ENCODE peak calls at places on chromosomes 3 and 15, in nine cellular contexts. Z is hepatocyte; Y is sigmoid colon; V is choroid plexus epithelial cell; H is spleen; N is colonic mucosa; O is RWPE2; C is fibroblast of lung; A is CD8-positive, alpha-beta T cell. R is an unnamed sample.

GRCh38 chr15:59703979-59704796 is 15.1 kb upstream of the BNIP2 start:
- DNase-seq in Z (no peak), Y (no peak), V (peak), H (no peak), N (no peak), O (no peak), C (no peak), A (no peak), R (no peak)

GRCh38 chr3:52846427-52846983 is 11.7 kb upstream of the MUSTN1 start:
- DNase-seq in Z (no peak), Y (no peak), V (no peak), H (no peak), N (no peak), O (no peak), C (no peak), A (no peak), R (no peak)

GRCh38 chr3:141795719-141796435 is 32.7 kb downstream of the GRK7 start:
- DNase-seq in Z (no peak), Y (peak), V (no peak), H (peak), N (peak), O (no peak), C (peak), A (peak), R (peak)

GRCh38 chr15:92665100-92665555 is 9.6 kb upstream of the FAM174B start:
- DNase-seq in Z (peak), Y (peak), V (peak), H (no peak), N (no peak), O (no peak), C (no peak), A (no peak), R (peak)

GRCh38 chr3:28624079-28624478 is 275.5 kb upstream of the AZI2 start:
- DNase-seq in Z (no peak), Y (no peak), V (no peak), H (no peak), N (no peak), O (no peak), C (no peak), A (no peak), R (no peak)

GRCh38 chr15:90872481-90873184 is 4.2 kb downstream of the FURIN start:
- DNase-seq in Z (peak), Y (no peak), V (peak), H (peak), N (peak), O (peak), C (peak), A (no peak), R (peak)

GRCh38 chr3:170840291-170840859 is 29.6 kb downstream of the RPL22L1 start:
- DNase-seq in Z (no peak), Y (no peak), V (peak), H (no peak), N (no peak), O (no peak), C (peak), A (no peak), R (peak)

GRCh38 chr15:93378547-93378946 is 289.5 kb upstream of the RGMA start:
- DNase-seq in Z (no peak), Y (peak), V (no peak), H (no peak), N (no peak), O (no peak), C (no peak), A (no peak), R (no peak)

GRCh38 chr3:111012388-111013248 is 59.0 kb upstream of the NECTIN3 start:
- DNase-seq in Z (peak), Y (no peak), V (peak), H (no peak), N (peak), O (no peak), C (no peak), A (no peak), R (peak)

GRCh38 chr3:73955671-73956070 is 330.9 kb upstream of the PDZRN3 start:
- DNase-seq in Z (no peak), Y (no peak), V (no peak), H (no peak), N (no peak), O (no peak), C (no peak), A (no peak), R (no peak)

GRCh38 chr3:136979204-136979603 is 21.4 kb downstream of the IL20RB start:
- DNase-seq in Z (no peak), Y (no peak), V (no peak), H (no peak), N (no peak), O (no peak), C (no peak), A (no peak), R (no peak)

GRCh38 chr3:143241556-143241955 is 122.0 kb downstream of the CHST2 start:
- DNase-seq in Z (no peak), Y (no peak), V (no peak), H (no peak), N (no peak), O (no peak), C (peak), A (no peak), R (peak)

GRCh38 chr3:127424766-127425504 is 137.1 kb upstream of the PRR20G start:
- DNase-seq in Z (no peak), Y (peak), V (no peak), H (peak), N (peak), O (no peak), C (no peak), A (no peak), R (no peak)

GRCh38 chr3:180048840-180049239 is 12.1 kb upstream of the PEX5L start:
- DNase-seq in Z (peak), Y (no peak), V (peak), H (no peak), N (no peak), O (no peak), C (peak), A (no peak), R (no peak)

GRCh38 chr3:191649626-191650025 is 188.7 kb downstream of the PYDC2 start:
- DNase-seq in Z (no peak), Y (no peak), V (no peak), H (no peak), N (no peak), O (no peak), C (no peak), A (no peak), R (no peak)

GRCh38 chr3:126349071-126349470 is 8.1 kb downstream of the KLF15 start:
- DNase-seq in Z (no peak), Y (peak), V (no peak), H (peak), N (no peak), O (peak), C (no peak), A (no peak), R (no peak)

GRCh38 chr15:35506272-35506870 is 39.6 kb downstream of the DPH6 start:
- DNase-seq in Z (no peak), Y (no peak), V (no peak), H (no peak), N (no peak), O (no peak), C (no peak), A (no peak), R (no peak)

DNA sequence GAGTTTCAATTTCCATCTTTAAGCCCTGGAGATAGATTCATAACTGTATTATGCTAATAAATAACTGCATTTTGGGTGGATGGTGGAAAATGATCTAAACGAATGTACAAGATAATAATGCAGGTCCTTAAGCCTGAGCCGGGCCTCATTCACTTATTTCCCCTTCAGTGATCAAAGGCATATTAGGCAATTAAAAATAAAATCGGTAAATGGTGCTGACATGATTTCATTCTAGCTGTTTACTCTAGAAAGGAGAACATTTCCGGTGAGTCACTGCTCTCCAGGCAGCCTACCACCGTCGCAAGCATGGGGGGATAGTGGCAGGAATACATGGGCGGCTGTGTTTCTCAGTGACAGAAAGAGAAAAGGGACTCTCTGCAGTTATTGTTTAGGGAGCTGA is 58.3 kb upstream of the SLC24A5 start:
- DNase-seq in Z (no peak), Y (no peak), V (peak), H (no peak), N (no peak), O (no peak), C (peak), A (no peak), R (peak)
- H3K4me3 ChIP-seq in Z (no peak), Y (no peak), V (no peak), H (no peak), N (no peak), O (no peak), C (no peak), A (no peak), R (no peak)

GRCh38 chr15:51336011-51336410 is 2.4 kb downstream of the CYP19A1 start:
- DNase-seq in Z (no peak), Y (no peak), V (no peak), H (no peak), N (no peak), O (no peak), C (peak), A (no peak), R (no peak)
- TF ChIP-seq CTCF in Z (no peak), Y (peak), V (peak), H (no peak), N (no peak), O (no peak), C (no peak), A (no peak), R (peak)

DNA sequence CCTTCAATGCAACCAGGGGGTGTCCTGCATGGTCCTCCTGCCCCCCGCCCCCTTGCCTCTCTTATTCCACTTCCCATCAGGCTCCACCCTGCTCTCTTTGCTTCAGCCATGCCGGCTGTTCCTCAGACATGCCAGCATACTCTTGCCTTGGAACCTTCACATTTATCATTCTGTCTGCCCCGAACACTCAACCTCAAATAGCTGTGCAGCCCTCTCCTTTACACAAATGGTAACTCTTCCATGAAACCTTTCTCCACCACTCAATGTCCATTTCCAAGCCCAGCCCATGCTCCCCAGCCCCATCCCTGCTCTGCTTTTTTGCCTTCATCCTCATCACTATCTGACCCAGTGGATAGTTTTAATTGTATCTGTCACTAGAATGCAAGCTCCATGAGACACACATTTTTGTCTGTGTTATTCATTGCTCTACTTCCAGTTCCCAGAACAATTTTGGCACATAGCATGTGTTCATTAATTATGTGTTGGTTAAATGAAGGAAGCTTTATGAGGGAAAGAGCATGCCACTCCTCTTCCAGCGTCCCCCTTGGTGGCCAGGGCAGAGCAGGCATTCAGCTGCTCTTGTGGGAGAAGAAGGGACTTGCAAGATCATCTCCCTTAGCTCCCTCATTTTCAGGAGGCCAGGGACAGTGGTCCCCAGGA is 654 bp upstream of the GALNT15 start:
- DNase-seq in Z (no peak), Y (no peak), V (no peak), H (no peak), N (no peak), O (no peak), C (peak), A (no peak), R (peak)
- H3K4me3 ChIP-seq in Z (no peak), Y (peak), V (no peak), H (no peak), N (no peak), O (no peak), C (no peak), A (no peak), R (no peak)

GRCh38 chr3:151093905-151094304 is 8.4 kb downstream of the MED12L start:
- DNase-seq in Z (no peak), Y (no peak), V (no peak), H (no peak), N (no peak), O (no peak), C (no peak), A (no peak), R (no peak)
- TF ChIP-seq CTCF in Z (no peak), Y (no peak), V (no peak), H (no peak), N (no peak), O (no peak), C (no peak), A (no peak), R (no peak)

GRCh38 chr15:77543159-77543882 is 89.4 kb downstream of the LINGO1 start:
- DNase-seq in Z (peak), Y (peak), V (peak), H (peak), N (peak), O (peak), C (peak), A (peak), R (peak)
- H3K4me3 ChIP-seq in Z (no peak), Y (peak), V (peak), H (peak), N (peak), O (peak), C (peak), A (peak), R (peak)

DNA sequence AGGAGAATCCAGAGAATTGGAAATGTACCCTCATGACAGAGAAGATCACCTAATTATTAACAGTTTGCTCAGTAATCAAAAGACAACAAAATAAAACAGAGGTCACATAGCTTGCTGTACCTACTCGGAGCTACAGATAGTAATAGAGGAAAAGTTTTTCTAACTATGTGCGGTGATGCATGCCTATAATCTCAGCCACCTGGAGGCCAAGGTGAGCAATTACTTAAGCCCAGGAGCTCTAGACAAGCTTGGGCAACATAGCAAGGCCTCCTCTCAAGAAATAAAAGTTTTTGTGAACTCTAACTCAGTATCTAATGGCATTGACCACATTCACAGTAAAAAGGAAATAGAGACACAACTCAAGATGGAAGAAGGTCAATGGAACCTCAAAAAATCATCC is 243.6 kb downstream of the ATP8B4 start:
- DNase-seq in Z (no peak), Y (no peak), V (no peak), H (no peak), N (no peak), O (no peak), C (no peak), A (no peak), R (no peak)
- TF ChIP-seq CTCF in Z (no peak), Y (no peak), V (peak), H (no peak), N (no peak), O (peak), C (no peak), A (no peak), R (no peak)

GRCh38 chr3:195582947-195583346 is 793 bp downstream of the APOD start:
- DNase-seq in Z (no peak), Y (no peak), V (peak), H (no peak), N (peak), O (no peak), C (no peak), A (no peak), R (no peak)
- H3K4me3 ChIP-seq in Z (no peak), Y (peak), V (peak), H (no peak), N (no peak), O (no peak), C (no peak), A (no peak), R (peak)

GRCh38 chr3:81760924-81761903 is at the start of gene GBE1:
- DNase-seq in Z (peak), Y (peak), V (peak), H (peak), N (peak), O (peak), C (peak), A (peak), R (peak)
- TF ChIP-seq CTCF in Z (peak), Y (peak), V (peak), H (no peak), N (no peak), O (peak), C (peak), A (peak), R (peak)

DNA sequence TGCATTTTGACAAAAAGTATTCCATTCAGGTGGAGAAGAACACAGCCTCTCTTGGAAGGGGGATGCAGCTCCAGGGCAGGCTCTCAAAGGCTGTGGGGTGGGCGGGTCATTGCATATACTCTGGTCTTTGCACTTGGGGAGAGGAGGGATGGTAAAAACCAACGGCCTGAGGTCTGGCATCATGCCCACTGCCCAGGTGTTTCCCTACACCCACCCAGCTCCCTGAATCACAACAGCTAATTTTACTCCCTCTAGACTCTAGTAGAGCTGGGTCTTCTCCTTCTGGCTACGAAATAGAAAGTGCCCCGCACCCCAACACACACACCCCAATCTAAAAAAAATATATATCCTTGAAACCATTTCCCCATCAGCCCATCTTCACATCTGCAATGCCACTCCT is 1.0 kb downstream of the MYLK start:
- DNase-seq in Z (no peak), Y (no peak), V (no peak), H (no peak), N (no peak), O (no peak), C (no peak), A (no peak), R (no peak)
- H3K4me3 ChIP-seq in Z (no peak), Y (peak), V (peak), H (no peak), N (peak), O (no peak), C (peak), A (no peak), R (peak)

DNA sequence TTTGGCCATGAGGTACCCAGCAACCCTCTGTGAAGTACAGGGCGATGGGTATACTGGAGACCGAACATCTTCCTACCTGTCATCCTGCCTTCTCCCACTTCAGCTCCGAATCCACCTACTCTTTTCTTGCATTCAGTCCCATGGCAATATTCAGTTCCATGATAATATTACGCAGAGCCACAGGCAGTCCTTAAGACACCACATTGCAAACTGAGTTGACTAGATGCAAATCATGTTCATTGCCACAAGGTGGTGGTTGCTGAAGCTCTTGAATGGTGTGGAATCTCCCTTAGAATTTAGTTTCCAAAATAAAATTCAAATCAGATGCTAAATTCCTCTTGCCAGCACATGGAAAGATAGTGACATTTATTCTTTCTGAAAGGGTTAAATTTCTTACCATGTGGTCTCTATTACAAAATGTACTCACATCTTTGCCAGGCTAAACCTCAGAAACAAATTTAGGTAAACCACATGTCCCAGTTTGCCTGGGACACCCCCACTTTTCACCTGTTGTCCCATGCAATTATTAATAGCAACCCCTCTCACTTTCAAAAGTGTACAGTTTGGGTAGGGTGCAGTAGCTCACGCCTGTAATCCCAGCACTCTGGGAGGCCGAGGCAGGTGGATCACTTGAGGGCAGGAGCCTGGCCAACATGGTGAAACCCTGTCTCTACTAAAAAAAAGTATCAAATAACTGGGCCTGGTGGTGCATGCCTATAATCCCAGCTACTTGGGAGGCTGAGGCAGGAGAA is 1.7 kb upstream of the NME9 start:
- DNase-seq in Z (no peak), Y (no peak), V (peak), H (no peak), N (no peak), O (no peak), C (no peak), A (no peak), R (peak)
- TF ChIP-seq CTCF in Z (peak), Y (no peak), V (peak), H (no peak), N (no peak), O (peak), C (peak), A (no peak), R (peak)